ENCODE peak calls at places on chromosomes 7 and 10, in five cellular contexts. One of them, this sample, is unnamed.

GRCh38 chr10:50326757-50327701 is 75.7 kb upstream of the ASAH2 start:
- DNase-seq in brain microvascular endothelial cell: peak
- DNase-seq in glutamatergic neuron: no peak
- DNase-seq in astrocyte of the spinal cord: peak
- DNase-seq in AG10803: peak
- DNase-seq in this sample: no peak

GRCh38 chr7:136034132-136034531 is 57.0 kb upstream of the MTPN start:
- DNase-seq in brain microvascular endothelial cell: no peak
- DNase-seq in glutamatergic neuron: no peak
- DNase-seq in astrocyte of the spinal cord: no peak
- DNase-seq in AG10803: no peak
- DNase-seq in this sample: no peak

GRCh38 chr7:152459724-152460251 is 24.0 kb upstream of the KMT2C start:
- DNase-seq in brain microvascular endothelial cell: no peak
- DNase-seq in glutamatergic neuron: peak
- DNase-seq in astrocyte of the spinal cord: no peak
- DNase-seq in AG10803: no peak
- DNase-seq in this sample: peak

GRCh38 chr7:87926581-87927461 is 7.2 kb upstream of the ADAM22 start:
- DNase-seq in brain microvascular endothelial cell: peak
- DNase-seq in glutamatergic neuron: no peak
- DNase-seq in astrocyte of the spinal cord: peak
- DNase-seq in AG10803: no peak
- DNase-seq in this sample: peak

GRCh38 chr7:102875700-102876192 is 37.1 kb upstream of the LRRC17 start:
- DNase-seq in brain microvascular endothelial cell: peak
- DNase-seq in glutamatergic neuron: no peak
- DNase-seq in astrocyte of the spinal cord: peak
- DNase-seq in AG10803: peak
- DNase-seq in this sample: no peak

GRCh38 chr10:99532687-99533495 is at the start of gene NKX2-3:
- DNase-seq in brain microvascular endothelial cell: no peak
- DNase-seq in glutamatergic neuron: peak
- DNase-seq in astrocyte of the spinal cord: no peak
- DNase-seq in AG10803: peak
- DNase-seq in this sample: peak

GRCh38 chr10:59240581-59241183 is 64.2 kb downstream of the PHYHIPL start:
- DNase-seq in brain microvascular endothelial cell: peak
- DNase-seq in glutamatergic neuron: no peak
- DNase-seq in astrocyte of the spinal cord: peak
- DNase-seq in AG10803: peak
- DNase-seq in this sample: peak

GRCh38 chr10:34196058-34196433 is 619.0 kb downstream of the PARD3 start:
- DNase-seq in brain microvascular endothelial cell: no peak
- DNase-seq in glutamatergic neuron: no peak
- DNase-seq in astrocyte of the spinal cord: no peak
- DNase-seq in AG10803: no peak
- DNase-seq in this sample: no peak

GRCh38 chr10:78401882-78402367 is 368.3 kb downstream of the RPS24 start:
- DNase-seq in brain microvascular endothelial cell: no peak
- DNase-seq in glutamatergic neuron: no peak
- DNase-seq in astrocyte of the spinal cord: no peak
- DNase-seq in AG10803: no peak
- DNase-seq in this sample: no peak

GRCh38 chr10:12911795-12912194 is 89.7 kb downstream of the CCDC3 start:
- DNase-seq in brain microvascular endothelial cell: no peak
- DNase-seq in glutamatergic neuron: no peak
- DNase-seq in astrocyte of the spinal cord: no peak
- DNase-seq in AG10803: no peak
- DNase-seq in this sample: no peak

GRCh38 chr10:58225654-58226053 is 42.0 kb downstream of the IPMK start:
- DNase-seq in brain microvascular endothelial cell: no peak
- DNase-seq in glutamatergic neuron: no peak
- DNase-seq in astrocyte of the spinal cord: no peak
- DNase-seq in AG10803: no peak
- DNase-seq in this sample: no peak

GRCh38 chr10:36277459-36277858 is 635.4 kb upstream of the FZD8 start:
- DNase-seq in brain microvascular endothelial cell: no peak
- DNase-seq in glutamatergic neuron: no peak
- DNase-seq in astrocyte of the spinal cord: no peak
- DNase-seq in AG10803: no peak
- DNase-seq in this sample: no peak

GRCh38 chr7:105268511-105269392 is 120.0 kb downstream of the SRPK2 start:
- DNase-seq in brain microvascular endothelial cell: peak
- DNase-seq in glutamatergic neuron: no peak
- DNase-seq in astrocyte of the spinal cord: peak
- DNase-seq in AG10803: peak
- DNase-seq in this sample: peak

GRCh38 chr7:155296788-155297516 is 726 bp upstream of the INSIG1 start:
- DNase-seq in brain microvascular endothelial cell: peak
- DNase-seq in glutamatergic neuron: peak
- DNase-seq in astrocyte of the spinal cord: peak
- DNase-seq in AG10803: peak
- DNase-seq in this sample: peak

GRCh38 chr10:133260895-133261725 is 15.6 kb downstream of the ADAM8 start:
- DNase-seq in brain microvascular endothelial cell: no peak
- DNase-seq in glutamatergic neuron: peak
- DNase-seq in astrocyte of the spinal cord: peak
- DNase-seq in AG10803: peak
- DNase-seq in this sample: peak

GRCh38 chr10:100153239-100153840 is 32.5 kb downstream of the ERLIN1 start:
- DNase-seq in brain microvascular endothelial cell: no peak
- DNase-seq in glutamatergic neuron: no peak
- DNase-seq in astrocyte of the spinal cord: no peak
- DNase-seq in AG10803: no peak
- DNase-seq in this sample: no peak

GRCh38 chr7:105768898-105769507 is 107.4 kb downstream of the ATXN7L1 start:
- DNase-seq in brain microvascular endothelial cell: no peak
- DNase-seq in glutamatergic neuron: no peak
- DNase-seq in astrocyte of the spinal cord: no peak
- DNase-seq in AG10803: no peak
- DNase-seq in this sample: no peak

GRCh38 chr7:117427258-117427701 is at the start of gene ASZ1:
- DNase-seq in brain microvascular endothelial cell: no peak
- DNase-seq in glutamatergic neuron: no peak
- DNase-seq in astrocyte of the spinal cord: no peak
- DNase-seq in AG10803: no peak
- DNase-seq in this sample: no peak

GRCh38 chr10:27529010-27529783 is 25.1 kb downstream of the RAB18 start:
- DNase-seq in brain microvascular endothelial cell: no peak
- DNase-seq in glutamatergic neuron: no peak
- DNase-seq in astrocyte of the spinal cord: no peak
- DNase-seq in AG10803: peak
- DNase-seq in this sample: no peak

GRCh38 chr7:132553031-132553430 is 23.2 kb downstream of the PLXNA4 start:
- DNase-seq in brain microvascular endothelial cell: no peak
- DNase-seq in glutamatergic neuron: no peak
- DNase-seq in astrocyte of the spinal cord: no peak
- DNase-seq in AG10803: no peak
- DNase-seq in this sample: no peak

GRCh38 chr7:46916581-46916980 is 665.3 kb downstream of the TNS3 start:
- DNase-seq in brain microvascular endothelial cell: no peak
- DNase-seq in glutamatergic neuron: no peak
- DNase-seq in astrocyte of the spinal cord: no peak
- DNase-seq in AG10803: no peak
- DNase-seq in this sample: no peak

GRCh38 chr10:43401627-43402026 is 7.4 kb downstream of the HNRNPF start:
- DNase-seq in brain microvascular endothelial cell: no peak
- DNase-seq in glutamatergic neuron: peak
- DNase-seq in astrocyte of the spinal cord: no peak
- DNase-seq in AG10803: no peak
- DNase-seq in this sample: no peak

GRCh38 chr7:66330961-66331360 is 125.8 kb downstream of the TPST1 start:
- DNase-seq in brain microvascular endothelial cell: no peak
- DNase-seq in glutamatergic neuron: no peak
- DNase-seq in astrocyte of the spinal cord: no peak
- DNase-seq in AG10803: peak
- DNase-seq in this sample: peak

GRCh38 chr7:5549096-5549896 is 125.7 kb upstream of the TNRC18 start:
- DNase-seq in brain microvascular endothelial cell: peak
- DNase-seq in glutamatergic neuron: no peak
- DNase-seq in astrocyte of the spinal cord: peak
- DNase-seq in AG10803: peak
- DNase-seq in this sample: peak

GRCh38 chr7:25805027-25805687 is 346.8 kb upstream of the NFE2L3 start:
- DNase-seq in brain microvascular endothelial cell: peak
- DNase-seq in glutamatergic neuron: no peak
- DNase-seq in astrocyte of the spinal cord: peak
- DNase-seq in AG10803: peak
- DNase-seq in this sample: no peak

GRCh38 chr10:49361735-49362568 is 33.9 kb downstream of the DRGX start:
- DNase-seq in brain microvascular endothelial cell: no peak
- DNase-seq in glutamatergic neuron: no peak
- DNase-seq in astrocyte of the spinal cord: no peak
- DNase-seq in AG10803: no peak
- DNase-seq in this sample: no peak

GRCh38 chr10:49410365-49411074 is 14.6 kb upstream of the DRGX start:
- DNase-seq in brain microvascular endothelial cell: no peak
- DNase-seq in glutamatergic neuron: no peak
- DNase-seq in astrocyte of the spinal cord: no peak
- DNase-seq in AG10803: no peak
- DNase-seq in this sample: no peak

GRCh38 chr7:65463184-65463583 is 89.5 kb downstream of the ZNF92 start:
- DNase-seq in brain microvascular endothelial cell: no peak
- DNase-seq in glutamatergic neuron: no peak
- DNase-seq in astrocyte of the spinal cord: no peak
- DNase-seq in AG10803: no peak
- DNase-seq in this sample: no peak

GRCh38 chr10:102916173-102916572 is 1.9 kb upstream of the CNNM2 start:
- DNase-seq in brain microvascular endothelial cell: no peak
- DNase-seq in glutamatergic neuron: no peak
- DNase-seq in astrocyte of the spinal cord: no peak
- DNase-seq in AG10803: no peak
- DNase-seq in this sample: no peak

GRCh38 chr7:75536491-75536890 is 44.4 kb downstream of the SPDYE5 start:
- DNase-seq in brain microvascular endothelial cell: no peak
- DNase-seq in glutamatergic neuron: no peak
- DNase-seq in astrocyte of the spinal cord: no peak
- DNase-seq in AG10803: no peak
- DNase-seq in this sample: no peak

GRCh38 chr10:78770167-78771090 is 298.3 kb upstream of the ZMIZ1 start:
- DNase-seq in brain microvascular endothelial cell: no peak
- DNase-seq in glutamatergic neuron: no peak
- DNase-seq in astrocyte of the spinal cord: no peak
- DNase-seq in AG10803: no peak
- DNase-seq in this sample: no peak

GRCh38 chr10:84296071-84296981 is 32.1 kb upstream of the CCSER2 start:
- DNase-seq in brain microvascular endothelial cell: peak
- DNase-seq in glutamatergic neuron: no peak
- DNase-seq in astrocyte of the spinal cord: peak
- DNase-seq in AG10803: peak
- DNase-seq in this sample: no peak

GRCh38 chr7:123346771-123347170 is 147.0 kb upstream of the SLC13A1 start:
- DNase-seq in brain microvascular endothelial cell: no peak
- DNase-seq in glutamatergic neuron: no peak
- DNase-seq in astrocyte of the spinal cord: no peak
- DNase-seq in AG10803: no peak
- DNase-seq in this sample: no peak

GRCh38 chr7:4745971-4746919 is 29.2 kb upstream of the AP5Z1 start:
- DNase-seq in brain microvascular endothelial cell: peak
- DNase-seq in glutamatergic neuron: no peak
- DNase-seq in astrocyte of the spinal cord: peak
- DNase-seq in AG10803: peak
- DNase-seq in this sample: peak

GRCh38 chr10:123995461-123996131 is 97.8 kb downstream of the CHST15 start:
- DNase-seq in brain microvascular endothelial cell: peak
- DNase-seq in glutamatergic neuron: peak
- DNase-seq in astrocyte of the spinal cord: peak
- DNase-seq in AG10803: peak
- DNase-seq in this sample: peak
- TF ChIP-seq CTCF in brain microvascular endothelial cell: peak
- TF ChIP-seq CTCF in glutamatergic neuron: peak
- TF ChIP-seq CTCF in astrocyte of the spinal cord: peak
- TF ChIP-seq CTCF in AG10803: peak
- TF ChIP-seq CTCF in this sample: peak

DNA sequence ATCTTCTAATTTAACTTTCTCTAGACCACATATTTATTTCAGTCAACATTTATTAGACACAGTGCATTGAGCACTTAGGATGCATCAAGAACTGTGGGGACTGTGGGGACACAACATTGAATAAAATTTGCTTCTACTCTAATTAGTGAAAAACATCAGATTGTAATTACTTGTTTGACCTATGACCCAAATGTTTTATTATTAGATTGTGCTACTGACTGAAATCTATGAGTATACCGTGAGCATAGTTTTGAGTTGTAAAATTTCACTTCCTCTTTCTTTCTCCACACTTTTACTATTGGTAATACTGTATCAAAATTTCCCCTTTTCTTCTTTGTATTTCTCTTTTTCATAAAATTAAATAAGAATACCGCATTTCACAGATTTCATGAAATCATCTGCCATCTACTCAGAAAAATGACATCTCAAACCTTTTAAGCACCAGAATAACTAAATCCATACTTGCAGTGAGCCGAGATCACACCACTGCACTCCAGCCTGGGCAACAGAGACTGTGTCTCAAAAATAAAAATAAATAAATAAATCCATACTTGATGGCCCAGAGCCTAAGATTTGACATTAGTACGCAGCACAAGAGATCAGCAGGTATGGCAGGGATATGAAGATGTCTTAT is 25.4 kb upstream of the INPP5F start:
- DNase-seq in brain microvascular endothelial cell: no peak
- DNase-seq in glutamatergic neuron: no peak
- DNase-seq in astrocyte of the spinal cord: no peak
- DNase-seq in AG10803: no peak
- DNase-seq in this sample: no peak
- TF ChIP-seq CTCF in brain microvascular endothelial cell: no peak
- TF ChIP-seq CTCF in glutamatergic neuron: no peak
- TF ChIP-seq CTCF in astrocyte of the spinal cord: no peak
- TF ChIP-seq CTCF in AG10803: no peak
- TF ChIP-seq CTCF in this sample: no peak

GRCh38 chr7:42843209-42843800 is 68.6 kb downstream of the C7orf25 start:
- DNase-seq in brain microvascular endothelial cell: peak
- DNase-seq in glutamatergic neuron: peak
- DNase-seq in astrocyte of the spinal cord: peak
- DNase-seq in AG10803: peak
- DNase-seq in this sample: peak
- TF ChIP-seq CTCF in brain microvascular endothelial cell: peak
- TF ChIP-seq CTCF in glutamatergic neuron: peak
- TF ChIP-seq CTCF in astrocyte of the spinal cord: peak
- TF ChIP-seq CTCF in AG10803: peak
- TF ChIP-seq CTCF in this sample: peak

GRCh38 chr10:8053446-8054242 is 844 bp upstream of the GATA3 start:
- DNase-seq in brain microvascular endothelial cell: peak
- DNase-seq in glutamatergic neuron: peak
- DNase-seq in astrocyte of the spinal cord: peak
- DNase-seq in AG10803: peak
- DNase-seq in this sample: peak

GRCh38 chr10:8054243-8054497 is 318 bp upstream of the GATA3 start:
- DNase-seq in brain microvascular endothelial cell: no peak
- DNase-seq in glutamatergic neuron: peak
- DNase-seq in astrocyte of the spinal cord: peak
- DNase-seq in AG10803: no peak
- DNase-seq in this sample: no peak

GRCh38 chr10:8051851-8052257 is 2.6 kb upstream of the GATA3 start:
- DNase-seq in brain microvascular endothelial cell: no peak
- DNase-seq in glutamatergic neuron: peak
- DNase-seq in astrocyte of the spinal cord: no peak
- DNase-seq in AG10803: no peak
- DNase-seq in this sample: no peak

GRCh38 chr10:8052344-8052969 is 2.0 kb upstream of the GATA3 start:
- DNase-seq in brain microvascular endothelial cell: no peak
- DNase-seq in glutamatergic neuron: no peak
- DNase-seq in astrocyte of the spinal cord: peak
- DNase-seq in AG10803: no peak
- DNase-seq in this sample: no peak

GRCh38 chr10:8052970-8053445 is 1.5 kb upstream of the GATA3 start:
- DNase-seq in brain microvascular endothelial cell: no peak
- DNase-seq in glutamatergic neuron: no peak
- DNase-seq in astrocyte of the spinal cord: no peak
- DNase-seq in AG10803: no peak
- DNase-seq in this sample: no peak
- TF ChIP-seq CTCF in brain microvascular endothelial cell: no peak
- TF ChIP-seq CTCF in glutamatergic neuron: no peak
- TF ChIP-seq CTCF in astrocyte of the spinal cord: no peak
- TF ChIP-seq CTCF in AG10803: no peak
- TF ChIP-seq CTCF in this sample: no peak